ENCODE peak calls at places on chromosomes 7 and 10, in seven cellular contexts. S is heart left ventricle, P is left lung, F is lung, V is ascending aorta, H is brain microvascular endothelial cell, C is kidney. J is an unnamed sample.

GRCh38 chr7:8260871-8261707 is 878 bp downstream of the ICA1 start:
- DNase-seq in S (peak; percentile 70), P (peak; percentile 69), F (peak; percentile 65), V (peak; percentile 65), H (peak; percentile 0), C (peak; percentile 85), J (peak; percentile 75)

GRCh38 chr10:59073456-59074053 is 102.9 kb upstream of the PHYHIPL start:
- DNase-seq in S (no peak), P (no peak), F (no peak), V (no peak), H (no peak), C (no peak), J (no peak)

GRCh38 chr10:59387951-59388431 is 25.6 kb upstream of the FAM13C start:
- DNase-seq in S (no peak), P (no peak), F (no peak), V (no peak), H (peak; percentile 94), C (no peak), J (no peak)

GRCh38 chr7:50739744-50740455 is 42.8 kb downstream of the GRB10 start:
- DNase-seq in S (no peak), P (no peak), F (no peak), V (no peak), H (no peak), C (no peak), J (no peak)

GRCh38 chr10:117734626-117735405 is 192.3 kb downstream of the EMX2 start:
- DNase-seq in S (no peak), P (no peak), F (no peak), V (no peak), H (no peak), C (no peak), J (no peak)

GRCh38 chr7:78510580-78511188 is 712.1 kb downstream of the PHTF2 start:
- DNase-seq in S (no peak), P (no peak), F (no peak), V (no peak), H (peak; percentile 27), C (no peak), J (no peak)

GRCh38 chr7:114922652-114923402 is 933 bp downstream of the MDFIC start:
- DNase-seq in S (peak; percentile 36), P (peak; percentile 67), F (peak; percentile 59), V (peak; percentile 68), H (peak; percentile 44), C (peak; percentile 79), J (peak; percentile 62)

GRCh38 chr7:86784765-86785164 is 141.1 kb downstream of the GRM3 start:
- DNase-seq in S (no peak), P (no peak), F (no peak), V (no peak), H (no peak), C (no peak), J (no peak)

GRCh38 chr10:4677296-4678021 is 148.5 kb upstream of the AKR1E2 start:
- DNase-seq in S (no peak), P (no peak), F (no peak), V (no peak), H (peak; percentile 42), C (no peak), J (no peak)

GRCh38 chr7:50791363-50791762 is 8.7 kb upstream of the GRB10 start:
- DNase-seq in S (no peak), P (no peak), F (no peak), V (no peak), H (no peak), C (no peak), J (no peak)

GRCh38 chr7:29243777-29244655 is 49.4 kb downstream of the CHN2 start:
- DNase-seq in S (no peak), P (no peak), F (no peak), V (no peak), H (no peak), C (no peak), J (no peak)

GRCh38 chr7:122550545-122550944 is 148.4 kb downstream of the RNF133 start:
- DNase-seq in S (no peak), P (no peak), F (no peak), V (no peak), H (no peak), C (no peak), J (no peak)

GRCh38 chr10:78378192-78378591 is 344.5 kb downstream of the RPS24 start:
- DNase-seq in S (no peak), P (no peak), F (no peak), V (no peak), H (no peak), C (no peak), J (no peak)

GRCh38 chr10:119325131-119325530 is 117.8 kb downstream of the GRK5 start:
- DNase-seq in S (no peak), P (no peak), F (no peak), V (no peak), H (no peak), C (no peak), J (no peak)

GRCh38 chr10:120783901-120784300 is 67.3 kb upstream of the WDR11 start:
- DNase-seq in S (no peak), P (no peak), F (no peak), V (no peak), H (no peak), C (no peak), J (no peak)

DNA sequence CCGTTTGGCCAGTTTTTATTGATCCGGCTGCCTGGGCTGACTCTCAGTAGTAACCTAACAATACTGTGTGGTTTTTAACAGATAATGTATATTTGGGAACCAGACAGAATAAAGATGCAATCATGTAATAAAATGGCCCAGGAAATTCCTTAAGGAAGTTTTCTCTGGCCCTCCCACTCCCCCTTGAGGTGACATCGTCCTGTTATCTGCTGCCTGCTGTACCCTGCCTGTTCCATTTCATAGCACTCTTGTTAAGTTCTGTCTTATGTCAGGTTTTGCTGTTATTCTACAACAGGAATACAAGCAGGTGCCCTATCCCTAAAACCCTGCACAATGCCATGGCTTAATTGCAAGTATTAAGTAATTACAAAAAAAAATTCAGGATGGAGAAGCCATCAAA is 12.5 kb downstream of the ITGB8 start:
- DNase-seq in S (no peak), P (no peak), F (no peak), V (no peak), H (no peak), C (no peak), J (no peak)
- TF ChIP-seq CTCF in S (no peak), P (no peak), F (no peak), V (no peak), H (peak; percentile 57), C (peak; percentile 13), J (no peak)

GRCh38 chr7:11630355-11630754 is 201.6 kb downstream of the THSD7A start:
- DNase-seq in S (no peak), P (no peak), F (no peak), V (no peak), H (no peak), C (no peak), J (no peak)
- H3K4me3 ChIP-seq in S (no peak overlapping the region), P (no peak overlapping the region), F (no peak overlapping the region), V (no peak overlapping the region), H (no peak overlapping the region), C (no peak overlapping the region), J (no peak overlapping the region)

DNA sequence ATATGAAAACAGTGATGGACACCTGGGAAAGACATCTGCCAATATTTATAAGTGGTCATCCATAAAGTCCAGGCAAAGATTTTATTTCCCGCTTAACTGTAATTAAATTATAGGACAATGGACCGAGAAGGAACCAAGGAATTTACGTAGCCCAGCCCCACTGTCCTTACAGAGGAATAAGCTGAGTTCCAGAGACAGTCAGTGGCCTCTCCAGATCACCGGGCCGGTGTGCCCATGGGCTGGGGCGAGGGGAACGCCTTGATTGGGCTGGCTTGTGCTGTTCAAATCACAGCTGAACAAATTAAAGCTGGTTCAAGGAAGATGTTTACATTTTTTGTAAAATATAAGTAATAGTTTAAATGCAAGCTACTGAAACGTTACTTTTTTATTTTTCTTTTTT is 40.7 kb downstream of the PFKP start:
- DNase-seq in S (no peak), P (no peak), F (no peak), V (no peak), H (no peak), C (peak; percentile 55), J (no peak)
- H3K36me3 ChIP-seq in S (peaks cover 76% of the 10 kb centered on the region), P (peaks cover 78% of the 10 kb centered on the region), F (peaks cover 22% of the 10 kb centered on the region), V (peaks cover 27% of the 10 kb centered on the region), H (peaks cover 74% of the 10 kb centered on the region), C (peaks cover 11% of the 10 kb centered on the region), J (no peaks in the 10 kb centered on the region)

DNA sequence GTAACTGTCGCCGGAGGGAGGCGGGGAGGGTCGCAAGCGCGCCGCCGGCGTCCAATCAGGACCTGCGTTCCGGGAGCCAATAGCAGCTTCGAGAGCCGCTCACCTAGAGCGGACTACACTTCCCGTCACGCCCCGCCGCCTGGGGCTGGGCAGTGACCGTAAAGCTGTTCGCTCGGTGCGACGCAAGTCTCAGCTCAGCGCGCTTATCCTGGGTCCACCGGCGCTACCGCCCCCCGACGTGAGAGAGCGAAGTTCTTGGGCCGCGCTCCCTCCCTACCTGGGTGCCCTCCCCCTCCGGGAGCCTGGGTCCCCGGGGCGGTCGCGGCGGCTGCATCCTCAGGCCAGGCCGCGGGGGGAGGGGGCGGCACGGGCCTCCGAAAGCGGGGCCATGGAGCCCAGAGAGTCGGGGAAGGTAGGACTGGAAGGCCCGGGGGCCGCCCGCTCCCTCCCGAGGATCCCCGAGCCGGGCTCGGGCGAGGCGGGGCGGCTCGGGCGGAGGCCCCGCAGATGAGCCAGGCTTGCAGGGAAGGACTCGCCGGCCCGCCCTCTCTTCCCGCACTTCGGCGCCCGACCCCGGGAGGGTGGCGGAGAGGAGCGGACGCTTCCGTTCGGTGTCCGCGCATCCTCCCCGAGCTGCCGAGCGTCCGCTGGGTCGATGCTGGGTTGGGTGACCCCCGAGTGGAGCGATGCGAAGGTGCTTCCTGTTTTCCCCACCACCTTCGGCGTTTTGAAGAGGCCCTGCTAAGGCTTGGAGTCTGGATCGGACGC is at the start of gene ZNF862:
- DNase-seq in S (peak; percentile 99), P (peak; percentile 99), F (peak; percentile 97), V (peak; percentile 98), H (peak; percentile 98), C (peak; percentile 99), J (peak; percentile 98)
- TF ChIP-seq CTCF in S (no peak), P (no peak), F (no peak), V (no peak), H (peak; percentile 29), C (no peak), J (no peak)

GRCh38 chr10:62814901-62815372 is 1.2 kb downstream of the EGR2 start:
- DNase-seq in S (peak; percentile 35), P (no peak), F (no peak), V (no peak), H (no peak), C (peak; percentile 80), J (peak; percentile 44)
- H3K4me3 ChIP-seq in S (peak overlapping the region; percentile 82), P (peak overlapping the region; percentile 61), F (peak overlapping the region; percentile 71), V (peak overlapping the region; percentile 88), H (peak overlapping the region; percentile 62), C (peak overlapping the region; percentile 28), J (no peak overlapping the region)

J was measured in mucosa of descending colon.